ENCODE peak calls at places on chromosomes 3 and 15, in five cellular contexts. B is cardiac muscle cell, S is WERI-Rb-1, H is heart right ventricle, K is GM12864. X is an unnamed sample.

GRCh38 chr3:147945968-147946519 is 536.9 kb downstream of the ZIC1 start:
- DNase-seq in K (no peak), S (no peak), B (peak; percentile 43), H (peak; percentile 20), X (peak; percentile 19)

GRCh38 chr15:57237282-57237642 is 139.0 kb upstream of the CGNL1 start:
- DNase-seq in B (no peak), S (no peak), K (no peak), H (no peak), X (no peak)

GRCh38 chr15:69035205-69035917 is 20.9 kb downstream of the NOX5 start:
- DNase-seq in S (peak; percentile 68), B (peak; percentile 60), H (no peak), K (no peak), X (peak; percentile 77)

GRCh38 chr3:185729335-185729715 is 95.5 kb downstream of the IGF2BP2 start:
- DNase-seq in H (no peak), S (no peak), K (no peak), B (no peak), X (no peak)

GRCh38 chr15:99618941-99619411 is 53.2 kb downstream of the MEF2A start:
- DNase-seq in K (no peak), H (no peak), B (peak; percentile 50), S (no peak), X (no peak)

GRCh38 chr3:184262166-184262926 is 993 bp upstream of the CAMK2N2 start:
- DNase-seq in K (no peak), B (no peak), H (no peak), S (peak; percentile 53), X (no peak)

GRCh38 chr3:13863929-13864595 is 15.8 kb downstream of the WNT7A start:
- DNase-seq in K (no peak), B (no peak), S (no peak), H (no peak), X (no peak)

GRCh38 chr3:12896206-12896697 is 54.9 kb upstream of the RPL32 start:
- DNase-seq in B (no peak), S (peak; percentile 60), K (no peak), H (no peak), X (no peak)

GRCh38 chr3:188126931-188127330 is 27.0 kb upstream of the LPP start:
- DNase-seq in K (no peak), B (peak; percentile 7), H (peak; percentile 21), S (no peak), X (no peak)

GRCh38 chr3:48581621-48582481 is 13.3 kb downstream of the COL7A1 start:
- DNase-seq in B (no peak), H (no peak), S (no peak), K (no peak), X (no peak)

GRCh38 chr3:184560992-184561328 is 625 bp upstream of the EPHB3 start:
- DNase-seq in S (no peak), B (no peak), K (no peak), H (no peak), X (peak; percentile 31)

GRCh38 chr15:82095803-82096202 is 50.0 kb upstream of the MEX3B start:
- DNase-seq in S (no peak), B (no peak), H (no peak), K (no peak), X (no peak)

GRCh38 chr3:45947361-45947760 is 4.1 kb downstream of the CXCR6 start:
- DNase-seq in K (no peak), B (no peak), H (no peak), S (no peak), X (no peak)

DNA sequence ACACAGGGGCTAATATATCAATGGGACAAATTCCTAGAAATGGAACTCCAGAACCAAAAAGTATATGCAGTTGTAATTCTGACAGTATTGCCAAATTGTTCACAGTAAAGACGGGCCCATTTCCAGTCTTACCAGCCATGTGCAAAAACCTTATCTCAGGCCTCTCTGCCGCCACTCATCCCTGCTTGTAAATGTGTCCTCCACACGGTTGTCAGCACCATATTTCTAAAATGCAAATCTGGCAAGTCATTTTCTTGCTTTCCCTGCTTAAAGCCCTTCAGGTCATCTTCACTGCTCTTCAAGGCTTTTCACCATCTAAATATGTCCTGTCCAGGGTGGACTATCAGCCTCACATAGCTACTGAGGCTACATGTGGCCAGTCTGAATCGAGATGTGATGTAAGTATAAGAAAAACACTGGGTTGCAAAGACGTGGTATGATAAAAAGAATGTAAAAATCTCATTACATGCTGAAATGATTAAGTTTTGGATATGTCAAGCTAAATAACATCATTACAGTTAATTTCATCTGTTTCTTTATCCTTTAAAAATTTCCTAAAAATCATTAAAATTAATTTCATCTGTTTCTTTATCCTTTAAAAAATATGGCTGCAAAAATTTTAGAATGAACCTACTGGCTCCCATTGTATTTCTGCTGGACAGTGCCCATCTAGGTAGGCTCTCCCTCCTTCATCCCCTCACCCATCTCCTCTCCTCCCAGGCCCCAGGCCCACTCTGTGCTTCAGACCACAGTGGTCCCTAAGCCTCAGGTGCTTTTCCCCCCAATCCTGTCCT is 980 bp downstream of the PARP9 start:
- DNase-seq in H (no peak), B (no peak), S (no peak), K (no peak), X (no peak)
- H3K4me3 ChIP-seq in H (peak overlapping the region; percentile 90), B (no peak overlapping the region), S (no peak overlapping the region), K (peak overlapping the region; percentile 82), X (peak overlapping the region; percentile 59)

DNA sequence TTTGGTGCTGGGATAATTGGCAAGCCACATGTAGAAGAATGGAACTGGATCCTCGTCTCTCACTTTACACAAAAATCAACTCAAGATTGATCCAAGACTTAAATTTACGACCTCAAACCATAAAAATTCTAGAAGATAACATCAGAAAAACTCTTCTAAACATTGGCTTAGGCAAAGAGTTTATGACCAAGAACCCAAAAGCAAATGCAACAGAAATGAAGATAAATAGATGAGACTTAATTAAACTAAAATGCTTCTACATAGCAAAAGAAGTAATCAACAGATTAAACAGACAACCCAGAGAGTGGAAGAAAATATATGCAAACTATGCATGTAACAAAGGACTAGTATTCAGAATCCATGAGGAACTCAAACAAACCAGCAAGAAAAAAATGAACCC is 80.1 kb downstream of the CLDN1 start:
- DNase-seq in B (no peak), H (no peak), K (no peak), S (no peak), X (no peak)
- TF ChIP-seq CTCF in B (no peak), H (no peak), K (no peak), S (no peak), X (no peak)

GRCh38 chr3:97871788-97872187 is 50.0 kb downstream of the CRYBG3 start:
- DNase-seq in H (no peak), S (no peak), B (no peak), K (no peak), X (no peak)
- H3K4me3 ChIP-seq in H (no peak overlapping the region), S (no peak overlapping the region), B (no peak overlapping the region), K (no peak overlapping the region), X (no peak overlapping the region)

GRCh38 chr3:28268989-28269388 is 27.6 kb downstream of the CMC1 start:
- DNase-seq in K (no peak), H (no peak), S (no peak), B (no peak), X (no peak)
- TF ChIP-seq CTCF in K (peak; percentile 24), H (no peak), S (no peak), B (peak; percentile 21), X (no peak)

DNA sequence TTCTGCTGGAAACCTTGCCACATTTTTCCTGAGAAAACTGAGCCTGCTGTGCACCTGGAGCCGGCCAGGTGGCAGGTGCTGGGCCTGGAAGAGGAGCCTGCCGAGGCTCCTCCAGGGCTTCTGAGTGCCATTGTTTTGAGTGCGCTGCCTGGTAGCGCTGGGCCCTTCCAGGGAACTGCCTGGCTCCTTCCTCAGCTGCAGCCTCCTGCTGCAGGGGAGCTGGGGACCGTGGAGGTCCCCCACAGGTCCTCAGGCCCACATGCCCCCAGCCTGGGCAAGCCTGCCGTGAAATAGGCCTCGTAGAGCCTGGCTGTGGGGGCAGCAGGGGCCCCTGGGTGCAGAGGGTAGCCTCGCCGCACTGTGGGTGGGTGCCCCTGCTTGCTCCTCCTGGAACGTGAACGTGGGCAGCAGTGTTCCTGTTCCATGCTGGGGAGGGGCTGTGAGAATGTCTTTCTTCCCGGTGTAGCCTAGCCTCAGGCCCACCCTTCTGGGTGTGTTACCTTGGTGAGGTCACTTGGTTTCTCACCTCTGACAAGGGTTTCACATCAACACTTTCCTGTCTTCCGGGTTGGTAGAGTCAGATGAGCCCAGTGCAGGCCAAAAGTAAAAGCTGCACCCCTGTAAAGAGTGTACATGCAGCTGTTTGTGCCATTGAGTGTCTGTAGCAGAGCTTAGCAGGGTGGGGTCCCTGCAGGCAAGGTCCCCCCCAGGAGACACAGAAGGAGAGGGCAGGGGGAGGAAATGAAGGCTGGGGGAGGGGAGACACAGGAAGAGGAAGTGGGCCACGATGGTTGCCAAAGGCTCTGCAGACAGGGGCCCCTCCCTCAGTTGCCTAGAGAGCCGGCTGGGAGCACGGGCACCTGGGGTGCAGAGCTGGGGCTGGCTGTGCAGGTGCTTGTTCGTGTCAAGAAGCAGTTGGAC is 34.5 kb downstream of the KLF13 start:
- DNase-seq in B (no peak), K (peak; percentile 70), H (peak; percentile 48), S (no peak), X (no peak)
- H3K4me3 ChIP-seq in B (no peak overlapping the region), K (peak overlapping the region; percentile 36), H (no peak overlapping the region), S (no peak overlapping the region), X (no peak overlapping the region)

GRCh38 chr15:70857547-70858265 is 3.7 kb upstream of the LARP6 start:
- DNase-seq in S (no peak), K (no peak), H (no peak), B (no peak), X (no peak)

GRCh38 chr15:70855764-70856163 is 1.8 kb upstream of the LARP6 start:
- DNase-seq in H (no peak), K (no peak), B (no peak), S (no peak), X (no peak)

GRCh38 chr15:70854669-70854976 is 666 bp upstream of the LARP6 start:
- DNase-seq in H (no peak), B (no peak), K (no peak), S (no peak), X (no peak)

GRCh38 chr15:70856177-70856883 is 2.4 kb upstream of the LARP6 start:
- DNase-seq in K (no peak), S (no peak), H (no peak), B (no peak), X (no peak)

GRCh38 chr15:70856884-70857546 is 3.1 kb upstream of the LARP6 start:
- DNase-seq in K (no peak), S (no peak), H (peak; percentile 91), B (no peak), X (peak; percentile 79)
- TF ChIP-seq CTCF in K (no peak), S (no peak), H (no peak), B (no peak), X (no peak)

X was measured in LNCaP clone FGC.